ENCODE peak calls at places on chromosomes 7 and 10, in eight cellular contexts. P is T-helper 9 cell; A is G401; I is NCI-H2029; K is sciatic nerve; R is T-helper 2 cell; D is GM23248; T is CD8-positive, alpha-beta T cell. J is an unnamed sample.

GRCh38 chr7:8442295-8442813 is 8.9 kb downstream of the NXPH1 start:
- DNase-seq in P (no peak), A (no peak), I (no peak), K (no peak), R (no peak), D (no peak), T (no peak), J (no peak)

GRCh38 chr10:125567529-125567928 is 115.4 kb downstream of the TEX36 start:
- DNase-seq in P (no peak), A (no peak), I (no peak), K (no peak), R (no peak), D (no peak), T (no peak), J (no peak)

GRCh38 chr10:62545667-62546066 is 171.5 kb downstream of the ZNF365 start:
- DNase-seq in P (no peak), A (no peak), I (no peak), K (no peak), R (no peak), D (peak; percentile 97), T (no peak), J (no peak)

GRCh38 chr10:46556515-46557318 is at the start of gene GPRIN2:
- DNase-seq in P (no peak), A (peak; percentile 47), I (no peak), K (peak; percentile 66), R (no peak), D (no peak), T (no peak), J (peak; percentile 0)

GRCh38 chr10:62433181-62433692 is 59.1 kb downstream of the ZNF365 start:
- DNase-seq in P (no peak), A (peak; percentile 14), I (no peak), K (peak; percentile 69), R (peak; percentile 67), D (peak; percentile 98), T (no peak), J (no peak)

GRCh38 chr10:36358736-36359135 is 716.6 kb upstream of the FZD8 start:
- DNase-seq in P (no peak), A (no peak), I (no peak), K (no peak), R (no peak), D (no peak), T (no peak), J (no peak)

GRCh38 chr7:35349001-35349400 is 95.1 kb upstream of the TBX20 start:
- DNase-seq in P (no peak), A (no peak), I (no peak), K (no peak), R (no peak), D (no peak), T (no peak), J (no peak)

GRCh38 chr10:84429926-84430520 is 101.6 kb downstream of the CCSER2 start:
- DNase-seq in P (peak; percentile 54), A (peak; percentile 70), I (peak; percentile 8), K (no peak), R (peak; percentile 70), D (peak; percentile 60), T (peak; percentile 51), J (peak; percentile 90)